ENCODE peak calls at places on chromosomes 2 and 18, in five cellular contexts. O, A, I, P and V are unnamed samples.

GRCh38 chr2:158755310-158755709 is 39.8 kb upstream of the DAPL1 start:
- DNase-seq in O (no peak), A (no peak), I (no peak), P (no peak), V (no peak)

GRCh38 chr2:43218550-43219382 is 7.6 kb downstream of the ZFP36L2 start:
- DNase-seq in O (peak; percentile 90), A (no peak), I (peak; percentile 10), P (no peak), V (peak; percentile 39)

GRCh38 chr18:73986711-73987110 is 160.9 kb downstream of the FBXO15 start:
- DNase-seq in O (no peak), A (no peak), I (no peak), P (no peak), V (no peak)

GRCh38 chr2:88451647-88452150 is 794 bp downstream of the FOXI3 start:
- DNase-seq in O (peak; percentile 37), A (no peak), I (no peak), P (no peak), V (no peak)

GRCh38 chr2:96921561-96922303 is 51.9 kb upstream of the SEMA4C start:
- DNase-seq in O (no peak), A (no peak), I (no peak), P (no peak), V (no peak)

GRCh38 chr2:10514743-10515142 is 66.6 kb upstream of the ODC1 start:
- DNase-seq in O (no peak), A (no peak), I (peak; percentile 92), P (peak; percentile 95), V (no peak)

GRCh38 chr2:194004590-194005206 is 1652.3 kb upstream of the SLC39A10 start:
- DNase-seq in O (no peak), A (no peak), I (no peak), P (peak; percentile 1), V (no peak)

GRCh38 chr2:158963036-158963435 is 5.4 kb upstream of the TANC1 start:
- DNase-seq in O (no peak), A (no peak), I (no peak), P (no peak), V (no peak)

GRCh38 chr2:231369580-231370428 is 25.7 kb upstream of the B3GNT7 start:
- DNase-seq in O (no peak), A (no peak), I (no peak), P (no peak), V (no peak)

GRCh38 chr2:23237147-23237546 is 147.8 kb upstream of the KLHL29 start:
- DNase-seq in O (no peak), A (no peak), I (no peak), P (no peak), V (no peak)

GRCh38 chr2:180699657-180700361 is 280.6 kb upstream of the UBE2E3 start:
- DNase-seq in O (no peak), A (no peak), I (no peak), P (no peak), V (no peak)

GRCh38 chr2:157572725-157573124 is 55.9 kb downstream of the ACVR1C start:
- DNase-seq in O (no peak), A (no peak), I (no peak), P (peak; percentile 24), V (no peak)

GRCh38 chr2:6832995-6833604 is 32.6 kb downstream of the CMPK2 start:
- DNase-seq in O (no peak), A (no peak), I (no peak), P (no peak), V (no peak)

GRCh38 chr2:12970861-12971260 is 254.1 kb downstream of the TRIB2 start:
- DNase-seq in O (no peak), A (no peak), I (peak; percentile 58), P (peak; percentile 79), V (no peak)

GRCh38 chr2:12340164-12340563 is 376.6 kb upstream of the TRIB2 start:
- DNase-seq in O (no peak), A (no peak), I (peak; percentile 87), P (no peak), V (no peak)

GRCh38 chr2:101253713-101254085 is 1.0 kb downstream of the CNOT11 start:
- DNase-seq in O (no peak), A (no peak), I (peak; percentile 2), P (no peak), V (no peak)

GRCh38 chr2:225334524-225334923 is 65.0 kb upstream of the NYAP2 start:
- DNase-seq in O (no peak), A (no peak), I (no peak), P (no peak), V (no peak)

GRCh38 chr18:70578480-70578879 is 289.6 kb downstream of the SOCS6 start:
- DNase-seq in O (no peak), A (no peak), I (no peak), P (no peak), V (no peak)

GRCh38 chr18:55477537-55478300 is 110.3 kb downstream of the TCF4 start:
- DNase-seq in O (peak; percentile 16), A (no peak), I (peak; percentile 52), P (peak; percentile 8), V (no peak)

GRCh38 chr2:112793449-112793978 is 9.2 kb upstream of the IL1A start:
- DNase-seq in O (peak; percentile 67), A (no peak), I (peak; percentile 64), P (peak; percentile 37), V (no peak)

GRCh38 chr2:122390406-122390805 is 635.0 kb downstream of the TSN start:
- DNase-seq in O (peak; percentile 2), A (no peak), I (no peak), P (peak; percentile 64), V (no peak)

GRCh38 chr2:225566798-225567197 is 167.3 kb downstream of the NYAP2 start:
- DNase-seq in O (peak; percentile 24), A (no peak), I (no peak), P (no peak), V (no peak)

GRCh38 chr18:77123313-77124231 is 9.0 kb downstream of the MBP start:
- DNase-seq in O (no peak), A (no peak), I (no peak), P (no peak), V (no peak)

GRCh38 chr18:77129150-77129551 is 3.4 kb downstream of the MBP start:
- DNase-seq in O (no peak), A (no peak), I (peak; percentile 68), P (no peak), V (no peak)

GRCh38 chr18:77119851-77120491 is 12.6 kb downstream of the MBP start:
- DNase-seq in O (no peak), A (no peak), I (no peak), P (no peak), V (no peak)

GRCh38 chr18:77127769-77128671 is 4.6 kb downstream of the MBP start:
- DNase-seq in O (peak; percentile 95), A (no peak), I (peak; percentile 89), P (peak; percentile 64), V (no peak)

DNA sequence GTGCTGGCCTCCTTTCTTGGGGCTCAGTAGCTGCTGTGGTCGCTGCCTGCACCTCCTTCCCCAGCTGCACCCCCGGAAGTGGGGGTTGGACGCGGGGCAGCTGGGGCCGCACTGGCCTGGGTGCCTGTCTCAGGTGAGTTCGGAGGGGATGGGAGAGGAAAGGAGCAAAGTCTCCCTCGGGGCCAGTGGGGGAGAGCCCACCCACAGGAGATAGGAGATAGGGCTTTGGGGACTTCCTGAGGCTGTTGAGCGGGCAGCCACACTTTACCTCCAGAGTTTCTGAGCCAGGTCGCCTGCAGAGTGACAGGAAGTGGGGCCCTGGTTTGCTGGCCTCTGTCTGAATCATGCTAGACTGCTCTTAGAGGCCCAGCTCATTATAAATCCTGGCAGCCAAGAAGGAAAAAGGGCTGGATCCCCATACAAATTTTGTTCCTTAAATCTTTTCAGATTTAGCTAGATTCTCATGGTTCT is 8.1 kb downstream of the MBP start:
- DNase-seq in O (peak; percentile 68), A (no peak), I (no peak), P (no peak), V (no peak)
- H3K27ac ChIP-seq in O (peak overlapping the region; percentile 97), A (no peak overlapping the region), I (peak overlapping the region; percentile 5), P (peak overlapping the region; percentile 32), V (no peak overlapping the region)

GRCh38 chr2:239326831-239327535 is 73.8 kb downstream of the HDAC4 start:
- DNase-seq in O (peak; percentile 16), A (no peak), I (peak; percentile 69), P (peak; percentile 20), V (no peak)

GRCh38 chr2:239329972-239330572 is 70.7 kb downstream of the HDAC4 start:
- DNase-seq in O (no peak), A (no peak), I (no peak), P (no peak), V (no peak)

GRCh38 chr2:239329284-239329971 is 71.4 kb downstream of the HDAC4 start:
- DNase-seq in O (no peak), A (no peak), I (peak; percentile 41), P (no peak), V (no peak)

GRCh38 chr2:239328306-239329191 is 72.3 kb downstream of the HDAC4 start:
- DNase-seq in O (no peak), A (no peak), I (peak; percentile 98), P (no peak), V (no peak)

GRCh38 chr2:239327536-239328305 is 73.1 kb downstream of the HDAC4 start:
- DNase-seq in O (no peak), A (no peak), I (peak; percentile 27), P (no peak), V (no peak)
- H3K27ac ChIP-seq in O (no peak overlapping the region), A (peak overlapping the region; percentile 73), I (peak overlapping the region; percentile 96), P (peak overlapping the region; percentile 22), V (peak overlapping the region; percentile 22)

GRCh38 chr2:1591978-1592907 is 152.1 kb downstream of the PXDN start:
- DNase-seq in O (no peak), A (peak; percentile 46), I (peak; percentile 77), P (no peak), V (peak; percentile 40)
- H3K27ac ChIP-seq in O (no peak overlapping the region), A (no peak overlapping the region), I (no peak overlapping the region), P (no peak overlapping the region), V (no peak overlapping the region)

GRCh38 chr18:76679877-76680276 is 142.5 kb upstream of the ZNF236 start:
- DNase-seq in O (no peak), A (no peak), I (no peak), P (no peak), V (no peak)
- H3K27ac ChIP-seq in O (no peak overlapping the region), A (no peak overlapping the region), I (no peak overlapping the region), P (no peak overlapping the region), V (no peak overlapping the region)